ENCODE peak calls at places on chromosomes 11 and 22, in six cellular contexts. One of them, this sample, is unnamed.

GRCh38 chr11:75325713-75326438 is 25.6 kb downstream of the ARRB1 start:
- DNase-seq in AG09309: peak
- DNase-seq in body of pancreas: peak
- DNase-seq in NCI-H1417 treated with DMSO at 0.1 percent for 48 hours: no peak
- DNase-seq in aorta: peak
- DNase-seq in HS-5: peak
- DNase-seq in this sample: no peak

GRCh38 chr11:65558002-65558784 is at the start of gene LTBP3:
- DNase-seq in AG09309: no peak
- DNase-seq in body of pancreas: peak
- DNase-seq in NCI-H1417 treated with DMSO at 0.1 percent for 48 hours: no peak
- DNase-seq in aorta: peak
- DNase-seq in HS-5: no peak
- DNase-seq in this sample: no peak

GRCh38 chr11:116598556-116598955 is 174.2 kb downstream of the BUD13 start:
- DNase-seq in AG09309: no peak
- DNase-seq in body of pancreas: no peak
- DNase-seq in NCI-H1417 treated with DMSO at 0.1 percent for 48 hours: no peak
- DNase-seq in aorta: peak
- DNase-seq in HS-5: no peak
- DNase-seq in this sample: no peak

GRCh38 chr22:23161574-23161973 is 16.3 kb downstream of the RAB36 start:
- DNase-seq in AG09309: no peak
- DNase-seq in body of pancreas: no peak
- DNase-seq in NCI-H1417 treated with DMSO at 0.1 percent for 48 hours: no peak
- DNase-seq in aorta: no peak
- DNase-seq in HS-5: no peak
- DNase-seq in this sample: no peak

GRCh38 chr11:118476676-118477075 is 40.4 kb downstream of the KMT2A start:
- DNase-seq in AG09309: no peak
- DNase-seq in body of pancreas: no peak
- DNase-seq in NCI-H1417 treated with DMSO at 0.1 percent for 48 hours: no peak
- DNase-seq in aorta: no peak
- DNase-seq in HS-5: no peak
- DNase-seq in this sample: no peak

GRCh38 chr11:35142481-35143207 is 3.7 kb downstream of the CD44 start:
- DNase-seq in AG09309: no peak
- DNase-seq in body of pancreas: peak
- DNase-seq in NCI-H1417 treated with DMSO at 0.1 percent for 48 hours: no peak
- DNase-seq in aorta: no peak
- DNase-seq in HS-5: peak
- DNase-seq in this sample: no peak

GRCh38 chr22:19448739-19449421 is 1.4 kb upstream of the C22orf39 start:
- DNase-seq in AG09309: no peak
- DNase-seq in body of pancreas: no peak
- DNase-seq in NCI-H1417 treated with DMSO at 0.1 percent for 48 hours: no peak
- DNase-seq in aorta: no peak
- DNase-seq in HS-5: no peak
- DNase-seq in this sample: no peak

GRCh38 chr11:3000032-3000961 is 8.2 kb upstream of the NAP1L4 start:
- DNase-seq in AG09309: no peak
- DNase-seq in body of pancreas: peak
- DNase-seq in NCI-H1417 treated with DMSO at 0.1 percent for 48 hours: peak
- DNase-seq in aorta: peak
- DNase-seq in HS-5: no peak
- DNase-seq in this sample: peak

GRCh38 chr11:133238455-133238854 is 293.8 kb downstream of the OPCML start:
- DNase-seq in AG09309: no peak
- DNase-seq in body of pancreas: no peak
- DNase-seq in NCI-H1417 treated with DMSO at 0.1 percent for 48 hours: no peak
- DNase-seq in aorta: no peak
- DNase-seq in HS-5: no peak
- DNase-seq in this sample: no peak

GRCh38 chr11:27242591-27242990 is 120.4 kb downstream of the CCDC34 start:
- DNase-seq in AG09309: peak
- DNase-seq in body of pancreas: no peak
- DNase-seq in NCI-H1417 treated with DMSO at 0.1 percent for 48 hours: no peak
- DNase-seq in aorta: no peak
- DNase-seq in HS-5: no peak
- DNase-seq in this sample: no peak

GRCh38 chr11:103875855-103876510 is 160.5 kb upstream of the DDI1 start:
- DNase-seq in AG09309: no peak
- DNase-seq in body of pancreas: no peak
- DNase-seq in NCI-H1417 treated with DMSO at 0.1 percent for 48 hours: no peak
- DNase-seq in aorta: no peak
- DNase-seq in HS-5: no peak
- DNase-seq in this sample: no peak

GRCh38 chr22:28922540-28923244 is 39.3 kb downstream of the ZNRF3 start:
- DNase-seq in AG09309: no peak
- DNase-seq in body of pancreas: no peak
- DNase-seq in NCI-H1417 treated with DMSO at 0.1 percent for 48 hours: no peak
- DNase-seq in aorta: peak
- DNase-seq in HS-5: no peak
- DNase-seq in this sample: no peak

GRCh38 chr22:40153186-40153585 is 24.5 kb upstream of the TNRC6B start:
- DNase-seq in AG09309: no peak
- DNase-seq in body of pancreas: no peak
- DNase-seq in NCI-H1417 treated with DMSO at 0.1 percent for 48 hours: no peak
- DNase-seq in aorta: no peak
- DNase-seq in HS-5: no peak
- DNase-seq in this sample: no peak

GRCh38 chr11:117501499-117501898 is 173.8 kb downstream of the CEP164 start:
- DNase-seq in AG09309: no peak
- DNase-seq in body of pancreas: no peak
- DNase-seq in NCI-H1417 treated with DMSO at 0.1 percent for 48 hours: no peak
- DNase-seq in aorta: no peak
- DNase-seq in HS-5: no peak
- DNase-seq in this sample: no peak

GRCh38 chr11:46345131-46345597 is 2.1 kb upstream of the DGKZ start:
- DNase-seq in AG09309: no peak
- DNase-seq in body of pancreas: no peak
- DNase-seq in NCI-H1417 treated with DMSO at 0.1 percent for 48 hours: no peak
- DNase-seq in aorta: no peak
- DNase-seq in HS-5: no peak
- DNase-seq in this sample: no peak

GRCh38 chr11:110858556-110858921 is 146.3 kb upstream of the ARHGAP20 start:
- DNase-seq in AG09309: no peak
- DNase-seq in body of pancreas: peak
- DNase-seq in NCI-H1417 treated with DMSO at 0.1 percent for 48 hours: no peak
- DNase-seq in aorta: no peak
- DNase-seq in HS-5: no peak
- DNase-seq in this sample: peak

GRCh38 chr22:34798605-34799004 is 267.4 kb upstream of the ISX start:
- DNase-seq in AG09309: no peak
- DNase-seq in body of pancreas: no peak
- DNase-seq in NCI-H1417 treated with DMSO at 0.1 percent for 48 hours: no peak
- DNase-seq in aorta: no peak
- DNase-seq in HS-5: no peak
- DNase-seq in this sample: no peak

GRCh38 chr11:128492461-128492860 is 94.9 kb downstream of the ETS1 start:
- DNase-seq in AG09309: no peak
- DNase-seq in body of pancreas: no peak
- DNase-seq in NCI-H1417 treated with DMSO at 0.1 percent for 48 hours: no peak
- DNase-seq in aorta: no peak
- DNase-seq in HS-5: no peak
- DNase-seq in this sample: no peak

GRCh38 chr11:97860237-97860636 is 1160.5 kb upstream of the CNTN5 start:
- DNase-seq in AG09309: no peak
- DNase-seq in body of pancreas: no peak
- DNase-seq in NCI-H1417 treated with DMSO at 0.1 percent for 48 hours: no peak
- DNase-seq in aorta: no peak
- DNase-seq in HS-5: no peak
- DNase-seq in this sample: no peak

GRCh38 chr11:41121600-41121999 is 337.9 kb downstream of the LRRC4C start:
- DNase-seq in AG09309: no peak
- DNase-seq in body of pancreas: no peak
- DNase-seq in NCI-H1417 treated with DMSO at 0.1 percent for 48 hours: no peak
- DNase-seq in aorta: no peak
- DNase-seq in HS-5: no peak
- DNase-seq in this sample: no peak

GRCh38 chr11:66263785-66264184 is 4.7 kb upstream of the RAB1B start:
- DNase-seq in AG09309: no peak
- DNase-seq in body of pancreas: no peak
- DNase-seq in NCI-H1417 treated with DMSO at 0.1 percent for 48 hours: no peak
- DNase-seq in aorta: no peak
- DNase-seq in HS-5: no peak
- DNase-seq in this sample: no peak

GRCh38 chr11:10298342-10298741 is 4.3 kb upstream of the SBF2 start:
- DNase-seq in AG09309: no peak
- DNase-seq in body of pancreas: no peak
- DNase-seq in NCI-H1417 treated with DMSO at 0.1 percent for 48 hours: no peak
- DNase-seq in aorta: no peak
- DNase-seq in HS-5: peak
- DNase-seq in this sample: no peak

GRCh38 chr22:42270178-42270511 is 308 bp downstream of the TCF20 start:
- DNase-seq in AG09309: no peak
- DNase-seq in body of pancreas: peak
- DNase-seq in NCI-H1417 treated with DMSO at 0.1 percent for 48 hours: no peak
- DNase-seq in aorta: peak
- DNase-seq in HS-5: no peak
- DNase-seq in this sample: no peak

GRCh38 chr22:19109198-19110063 is 12.8 kb downstream of the DGCR2 start:
- DNase-seq in AG09309: peak
- DNase-seq in body of pancreas: peak
- DNase-seq in NCI-H1417 treated with DMSO at 0.1 percent for 48 hours: no peak
- DNase-seq in aorta: peak
- DNase-seq in HS-5: peak
- DNase-seq in this sample: no peak

GRCh38 chr11:45860764-45861510 is 13.7 kb downstream of the CRY2 start:
- DNase-seq in AG09309: no peak
- DNase-seq in body of pancreas: no peak
- DNase-seq in NCI-H1417 treated with DMSO at 0.1 percent for 48 hours: no peak
- DNase-seq in aorta: no peak
- DNase-seq in HS-5: no peak
- DNase-seq in this sample: no peak

GRCh38 chr11:8230178-8230859 is 33.4 kb downstream of the LMO1 start:
- DNase-seq in AG09309: no peak
- DNase-seq in body of pancreas: no peak
- DNase-seq in NCI-H1417 treated with DMSO at 0.1 percent for 48 hours: no peak
- DNase-seq in aorta: no peak
- DNase-seq in HS-5: no peak
- DNase-seq in this sample: no peak

GRCh38 chr11:111200010-111200534 is 45.5 kb upstream of the POU2AF2 start:
- DNase-seq in AG09309: no peak
- DNase-seq in body of pancreas: no peak
- DNase-seq in NCI-H1417 treated with DMSO at 0.1 percent for 48 hours: no peak
- DNase-seq in aorta: no peak
- DNase-seq in HS-5: no peak
- DNase-seq in this sample: no peak

GRCh38 chr11:27857014-27857413 is 156.8 kb upstream of the BDNF start:
- DNase-seq in AG09309: no peak
- DNase-seq in body of pancreas: no peak
- DNase-seq in NCI-H1417 treated with DMSO at 0.1 percent for 48 hours: no peak
- DNase-seq in aorta: no peak
- DNase-seq in HS-5: no peak
- DNase-seq in this sample: no peak

GRCh38 chr11:67628710-67629385 is 889 bp downstream of the NUDT8 start:
- DNase-seq in AG09309: no peak
- DNase-seq in body of pancreas: no peak
- DNase-seq in NCI-H1417 treated with DMSO at 0.1 percent for 48 hours: no peak
- DNase-seq in aorta: peak
- DNase-seq in HS-5: no peak
- DNase-seq in this sample: no peak

GRCh38 chr11:3370268-3370870 is 8.6 kb downstream of the ZNF195 start:
- DNase-seq in AG09309: no peak
- DNase-seq in body of pancreas: no peak
- DNase-seq in NCI-H1417 treated with DMSO at 0.1 percent for 48 hours: no peak
- DNase-seq in aorta: no peak
- DNase-seq in HS-5: no peak
- DNase-seq in this sample: no peak

GRCh38 chr11:73277467-73277866 is 5.3 kb downstream of the P2RY6 start:
- DNase-seq in AG09309: no peak
- DNase-seq in body of pancreas: no peak
- DNase-seq in NCI-H1417 treated with DMSO at 0.1 percent for 48 hours: no peak
- DNase-seq in aorta: no peak
- DNase-seq in HS-5: no peak
- DNase-seq in this sample: no peak

GRCh38 chr11:15969281-15969680 is 387.1 kb downstream of the SOX6 start:
- DNase-seq in AG09309: peak
- DNase-seq in body of pancreas: peak
- DNase-seq in NCI-H1417 treated with DMSO at 0.1 percent for 48 hours: no peak
- DNase-seq in aorta: no peak
- DNase-seq in HS-5: peak
- DNase-seq in this sample: no peak

GRCh38 chr11:112697779-112698178 is 263.4 kb upstream of the NCAM1 start:
- DNase-seq in AG09309: no peak
- DNase-seq in body of pancreas: no peak
- DNase-seq in NCI-H1417 treated with DMSO at 0.1 percent for 48 hours: no peak
- DNase-seq in aorta: no peak
- DNase-seq in HS-5: no peak
- DNase-seq in this sample: no peak

GRCh38 chr11:32374261-32374711 is 61.1 kb downstream of the WT1 start:
- DNase-seq in AG09309: no peak
- DNase-seq in body of pancreas: peak
- DNase-seq in NCI-H1417 treated with DMSO at 0.1 percent for 48 hours: no peak
- DNase-seq in aorta: no peak
- DNase-seq in HS-5: no peak
- DNase-seq in this sample: no peak

GRCh38 chr11:123799438-123799837 is 6.7 kb downstream of the OR6M1 start:
- DNase-seq in AG09309: no peak
- DNase-seq in body of pancreas: peak
- DNase-seq in NCI-H1417 treated with DMSO at 0.1 percent for 48 hours: no peak
- DNase-seq in aorta: no peak
- DNase-seq in HS-5: no peak
- DNase-seq in this sample: no peak